ENCODE peak calls at places on chromosomes 3 and 15, in nine cellular contexts. Q, Y, M, W, K, R, V, N and U are unnamed samples.

GRCh38 chr3:196969001-196969659 is 497 bp upstream of the PIGZ start:
- DNase-seq in R (no peak), M (peak; percentile 61), W (no peak), V (peak; percentile 39), K (peak; percentile 44), Q (peak; percentile 78), N (peak; percentile 29), Y (no peak), U (no peak)

GRCh38 chr3:43892535-43892934 is 201.8 kb downstream of the ABHD5 start:
- DNase-seq in V (no peak), W (no peak), Q (peak; percentile 16), M (no peak), K (no peak), N (no peak), R (peak; percentile 57), Y (no peak), U (no peak)

GRCh38 chr15:38701134-38701533 is 136.5 kb upstream of the RASGRP1 start:
- DNase-seq in W (no peak), N (no peak), Q (no peak), Y (no peak), R (no peak), V (no peak), K (peak; percentile 59), M (no peak), U (no peak)

GRCh38 chr3:38524141-38524739 is 28.1 kb downstream of the EXOG start:
- DNase-seq in Y (no peak), W (no peak), K (peak; percentile 60), M (no peak), N (no peak), Q (no peak), V (no peak), R (no peak), U (no peak)

GRCh38 chr3:933311-933710 is 159.5 kb upstream of the CNTN6 start:
- DNase-seq in R (no peak), Y (no peak), K (no peak), N (no peak), W (no peak), Q (no peak), M (no peak), V (no peak), U (no peak)

GRCh38 chr3:58994746-58995330 is 55.0 kb downstream of the CFAP20DC start:
- DNase-seq in M (no peak), W (no peak), K (peak; percentile 70), Y (no peak), Q (peak; percentile 51), N (peak; percentile 85), R (peak; percentile 77), V (peak; percentile 33), U (peak; percentile 47)

GRCh38 chr15:100835626-100836025 is 44.0 kb upstream of the ALDH1A3 start:
- DNase-seq in R (no peak), V (no peak), Q (no peak), N (peak; percentile 27), W (no peak), M (no peak), K (peak; percentile 38), Y (no peak), U (no peak)

GRCh38 chr3:114553949-114554593 is 260.2 kb downstream of the TIGIT start:
- DNase-seq in Q (no peak), V (no peak), K (peak; percentile 20), Y (no peak), R (no peak), N (no peak), M (no peak), W (no peak), U (no peak)

GRCh38 chr15:55742927-55743614 is at the start of gene PRTG:
- DNase-seq in Y (peak; percentile 18), R (peak; percentile 13), Q (no peak), W (no peak), V (peak; percentile 91), K (peak; percentile 70), N (peak; percentile 74), M (no peak), U (peak; percentile 26)

GRCh38 chr3:163708428-163708827 is 1369.9 kb downstream of the SI start:
- DNase-seq in W (no peak), K (no peak), Q (no peak), M (no peak), Y (no peak), R (no peak), N (no peak), V (no peak), U (no peak)

GRCh38 chr3:65330072-65330471 is 642.3 kb upstream of the ADAMTS9 start:
- DNase-seq in K (no peak), Y (no peak), N (peak; percentile 30), M (no peak), R (no peak), Q (no peak), V (no peak), W (no peak), U (no peak)

GRCh38 chr3:122936335-122936734 is 91.2 kb downstream of the SEMA5B start:
- DNase-seq in N (no peak), Y (no peak), K (no peak), R (no peak), W (no peak), M (no peak), Q (no peak), V (no peak), U (no peak)

GRCh38 chr3:140910860-140911259 is 30.8 kb upstream of the SLC25A36 start:
- DNase-seq in W (peak; percentile 7), R (no peak), M (no peak), N (peak; percentile 30), V (peak; percentile 14), Q (no peak), K (peak; percentile 30), Y (no peak), U (no peak)

GRCh38 chr15:63198315-63198714 is 8.9 kb downstream of the RAB8B start:
- DNase-seq in N (no peak), V (no peak), K (no peak), Y (no peak), W (no peak), M (no peak), Q (peak; percentile 75), R (no peak), U (no peak)

GRCh38 chr3:65894679-65895078 is 144.0 kb downstream of the MAGI1 start:
- DNase-seq in M (no peak), Q (no peak), V (no peak), K (peak; percentile 71), N (peak; percentile 86), W (no peak), Y (peak; percentile 80), R (no peak), U (no peak)

GRCh38 chr15:51861557-51862350 is 32.3 kb downstream of the TMOD3 start:
- DNase-seq in V (no peak), N (no peak), W (no peak), K (no peak), Q (peak; percentile 46), R (no peak), Y (no peak), M (peak; percentile 57), U (no peak)

GRCh38 chr3:2655229-2655701 is 454.9 kb downstream of the IL5RA start:
- DNase-seq in K (no peak), M (no peak), R (no peak), N (no peak), Q (no peak), V (no peak), W (no peak), Y (no peak), U (peak; percentile 5)

GRCh38 chr3:195221876-195222617 is 48.9 kb downstream of the XXYLT1 start:
- DNase-seq in K (no peak), R (no peak), Y (no peak), M (no peak), Q (no peak), V (no peak), W (no peak), N (no peak), U (no peak)

GRCh38 chr3:192273611-192274010 is 453.7 kb downstream of the FGF12 start:
- DNase-seq in Y (no peak), Q (no peak), M (no peak), K (no peak), R (no peak), N (no peak), V (no peak), W (no peak), U (no peak)

GRCh38 chr3:41202075-41202833 is 2.9 kb downstream of the CTNNB1 start:
- DNase-seq in N (no peak), M (no peak), R (no peak), V (no peak), K (no peak), W (no peak), Y (no peak), Q (no peak), U (no peak)

GRCh38 chr3:155270485-155271342 is 22.8 kb downstream of the STRIT1 start:
- DNase-seq in W (no peak), Y (no peak), M (no peak), N (peak; percentile 16), R (no peak), V (no peak), Q (peak; percentile 34), K (no peak), U (no peak)